ENCODE peak calls at places on chromosomes 2 and 18, in nine cellular contexts. O, H, L, X, I, G, S, Z and Y are unnamed samples.
A peak's percentile ranks its signal among the peaks of the same experiment; 100 is the strongest.

GRCh38 chr2:201256001-201256544 is 4.3 kb upstream of the CASP8 start:
- DNase-seq in O (no peak), H (no peak), L (no peak), X (no peak), I (no peak), G (no peak), S (no peak), Z (no peak), Y (no peak)

GRCh38 chr18:40962784-40963183 is 992.2 kb upstream of the PIK3C3 start:
- DNase-seq in O (no peak), H (no peak), L (no peak), X (no peak), I (no peak), G (no peak), S (no peak), Z (no peak), Y (peak; percentile 58)

GRCh38 chr2:46847185-46847710 is 68.4 kb downstream of the MCFD2 start:
- DNase-seq in O (no peak), H (no peak), L (no peak), X (peak; percentile 97), I (peak; percentile 97), G (no peak), S (peak; percentile 94), Z (peak; percentile 91), Y (peak; percentile 82)

GRCh38 chr2:213923543-213923942 is 487.3 kb upstream of the VWC2L start:
- DNase-seq in O (no peak), H (no peak), L (no peak), X (no peak), I (no peak), G (no peak), S (no peak), Z (no peak), Y (peak; percentile 4)

GRCh38 chr2:38178142-38178541 is 102.2 kb upstream of the CYP1B1 start:
- DNase-seq in O (no peak), H (no peak), L (no peak), X (peak; percentile 88), I (no peak), G (no peak), S (peak; percentile 56), Z (no peak), Y (peak; percentile 66)

GRCh38 chr18:8826971-8827370 is 121.6 kb downstream of the MTCL1 start:
- DNase-seq in O (no peak), H (no peak), L (no peak), X (no peak), I (no peak), G (no peak), S (no peak), Z (no peak), Y (no peak)

GRCh38 chr2:20986540-20986939 is 57.3 kb downstream of the APOB start:
- DNase-seq in O (no peak), H (no peak), L (no peak), X (no peak), I (no peak), G (no peak), S (no peak), Z (no peak), Y (no peak)

GRCh38 chr2:99481941-99482340 is 7.9 kb downstream of the REV1 start:
- DNase-seq in O (no peak), H (no peak), L (no peak), X (peak; percentile 12), I (no peak), G (no peak), S (no peak), Z (no peak), Y (peak; percentile 29)

GRCh38 chr2:61255580-61256437 is 93.8 kb downstream of the C2orf74 start:
- DNase-seq in O (no peak), H (no peak), L (no peak), X (peak; percentile 66), I (no peak), G (no peak), S (no peak), Z (no peak), Y (peak; percentile 85)

GRCh38 chr2:224712346-224712745 is 3.8 kb downstream of the CCDC195 start:
- DNase-seq in O (no peak), H (no peak), L (no peak), X (peak; percentile 73), I (no peak), G (no peak), S (no peak), Z (no peak), Y (no peak)

GRCh38 chr18:61546598-61546997 is 213.4 kb downstream of the CDH20 start:
- DNase-seq in O (no peak), H (no peak), L (no peak), X (peak; percentile 73), I (no peak), G (no peak), S (no peak), Z (no peak), Y (peak; percentile 89)

GRCh38 chr2:233764264-233764663 is 4.2 kb downstream of the UGT1A1 start:
- DNase-seq in O (no peak), H (no peak), L (no peak), X (peak; percentile 17), I (peak; percentile 27), G (no peak), S (no peak), Z (no peak), Y (peak; percentile 32)

GRCh38 chr18:24271381-24272331 is 126.0 kb downstream of the OSBPL1A start:
- DNase-seq in O (peak; percentile 20), H (peak; percentile 29), L (no peak), X (peak; percentile 71), I (peak; percentile 69), G (no peak), S (peak; percentile 90), Z (peak; percentile 65), Y (peak; percentile 81)